ENCODE peak calls at places on chromosomes 4 and X, in eight cellular contexts. A is AG10803; O is GM23248; R is activated CD8-positive, alpha-beta memory T cell treated with anti-CD3 and anti-CD28 coated beads for 48 hours; M is brain pericyte; T is T-helper 17 cell; K is NCI-H1694 treated with DMSO at 0.1 percent for 48 hours; V is NCI-H1092. I is an unnamed sample.
A peak's percentile ranks its signal among the peaks of the same experiment; 100 is the strongest.

GRCh38 chrX:97616883-97617510 is 733.3 kb downstream of the RPA4 start:
- DNase-seq in O (peak; percentile 72), V (no peak), A (peak; percentile 40), T (no peak), K (no peak), M (no peak), R (no peak), I (peak; percentile 69)

GRCh38 chr4:81963506-81964020 is 410.2 kb downstream of the HNRNPD start:
- DNase-seq in T (no peak), A (no peak), V (no peak), R (no peak), O (no peak), M (no peak), K (no peak), I (no peak)

GRCh38 chr4:118758293-118758692 is 73.1 kb downstream of the METTL14 start:
- DNase-seq in T (no peak), O (no peak), A (peak; percentile 72), K (no peak), V (no peak), M (no peak), R (no peak), I (peak; percentile 95)

GRCh38 chr4:139749313-139749712 is 83.7 kb downstream of the MGST2 start:
- DNase-seq in V (no peak), R (no peak), M (no peak), A (no peak), K (no peak), T (no peak), O (no peak), I (no peak)

GRCh38 chr4:78057135-78057599 is at the start of gene FRAS1:
- DNase-seq in O (peak; percentile 69), R (no peak), V (peak; percentile 67), K (peak; percentile 87), T (no peak), M (no peak), A (peak; percentile 10), I (no peak)

GRCh38 chr4:88649716-88650115 is 47.9 kb downstream of the NAP1L5 start:
- DNase-seq in K (no peak), O (no peak), V (no peak), T (no peak), A (no peak), M (no peak), R (no peak), I (no peak)

GRCh38 chr4:61440306-61440705 is 240.2 kb downstream of the ADGRL3 start:
- DNase-seq in A (no peak), M (no peak), O (no peak), K (no peak), T (no peak), R (no peak), V (no peak), I (no peak)

GRCh38 chr4:168848977-168849687 is 160.9 kb downstream of the CBR4 start:
- DNase-seq in K (no peak), M (no peak), V (no peak), R (no peak), O (peak; percentile 32), T (no peak), A (no peak), I (peak; percentile 65)

GRCh38 chr4:168757500-168757899 is 252.6 kb downstream of the CBR4 start:
- DNase-seq in T (no peak), V (no peak), K (no peak), M (no peak), O (no peak), R (no peak), A (no peak), I (no peak)

GRCh38 chr4:48470570-48470969 is 12.6 kb upstream of the SLC10A4 start:
- DNase-seq in M (no peak), R (no peak), A (no peak), O (peak; percentile 33), V (no peak), T (no peak), K (no peak), I (no peak)

GRCh38 chr4:177292171-177292570 is 17.5 kb upstream of the NEIL3 start:
- DNase-seq in T (no peak), A (no peak), O (no peak), V (no peak), M (no peak), R (no peak), K (no peak), I (no peak)

GRCh38 chr4:154606728-154607723 is 5.4 kb downstream of the FGG start:
- DNase-seq in V (no peak), M (no peak), K (no peak), T (no peak), R (no peak), A (no peak), O (no peak), I (no peak)

GRCh38 chrX:107579956-107580355 is 48.4 kb upstream of the PRPS1 start:
- DNase-seq in A (peak; percentile 28), K (no peak), O (peak; percentile 73), V (no peak), R (no peak), T (no peak), M (no peak), I (peak; percentile 73)